ENCODE peak calls at places on chromosome 5, in ten cellular contexts. G is tibial nerve; A is Panc1; H is small intestine; Z is fibroblast of lung; E is RWPE2; V is iPS DF 6.9; K is mammary epithelial cell; I is uterus; J is CD8-positive, alpha-beta memory T cell. R is an unnamed sample.

GRCh38 chr5:39211773-39212172 is 7.6 kb downstream of the FYB1 start:
- DNase-seq in G (no peak), A (no peak), H (peak; percentile 43), Z (no peak), E (no peak), V (no peak), K (no peak), I (no peak), J (no peak), R (no peak)

GRCh38 chr5:124932791-124933600 is 186.6 kb upstream of the ZNF608 start:
- DNase-seq in G (no peak), A (no peak), H (no peak), Z (peak; percentile 28), E (no peak), V (no peak), K (peak; percentile 38), I (peak; percentile 68), J (no peak), R (no peak)

GRCh38 chr5:33300209-33300742 is 140.5 kb upstream of the TARS1 start:
- DNase-seq in G (no peak), A (no peak), H (no peak), Z (no peak), E (no peak), V (no peak), K (peak; percentile 56), I (no peak), J (no peak), R (no peak)

GRCh38 chr5:150781706-150782614 is 3.4 kb downstream of the SMIM3 start:
- DNase-seq in G (peak; percentile 73), A (no peak), H (no peak), Z (peak; percentile 98), E (no peak), V (no peak), K (peak; percentile 88), I (peak; percentile 62), J (no peak), R (no peak)

GRCh38 chr5:149834246-149834855 is 104.2 kb downstream of the PPARGC1B start:
- DNase-seq in G (peak; percentile 77), A (peak; percentile 69), H (peak; percentile 75), Z (peak; percentile 93), E (no peak), V (peak; percentile 35), K (peak; percentile 62), I (no peak), J (peak; percentile 28), R (peak; percentile 90)

GRCh38 chr5:157828949-157829639 is 29.9 kb downstream of the CLINT1 start:
- DNase-seq in G (no peak), A (no peak), H (no peak), Z (no peak), E (no peak), V (peak; percentile 37), K (peak; percentile 7), I (no peak), J (no peak), R (peak; percentile 47)

GRCh38 chr5:61207884-61208283 is 45.6 kb upstream of the SMIM15 start:
- DNase-seq in G (no peak), A (no peak), H (no peak), Z (no peak), E (no peak), V (no peak), K (peak; percentile 20), I (no peak), J (no peak), R (no peak)

GRCh38 chr5:78647838-78648358 is 674 bp downstream of the LHFPL2 start:
- DNase-seq in G (peak; percentile 25), A (no peak), H (peak; percentile 52), Z (peak; percentile 66), E (no peak), V (no peak), K (peak; percentile 50), I (peak; percentile 71), J (no peak), R (no peak)

GRCh38 chr5:119354522-119355243 is 1.1 kb upstream of the TNFAIP8 start:
- DNase-seq in G (no peak), A (no peak), H (no peak), Z (no peak), E (no peak), V (no peak), K (no peak), I (no peak), J (no peak), R (no peak)

GRCh38 chr5:96933764-96934163 is 2.1 kb upstream of the LNPEP start:
- DNase-seq in G (no peak), A (no peak), H (no peak), Z (no peak), E (no peak), V (no peak), K (no peak), I (no peak), J (no peak), R (no peak)

GRCh38 chr5:34580983-34581382 is 75.1 kb upstream of the RAI14 start:
- DNase-seq in G (no peak), A (no peak), H (no peak), Z (no peak), E (no peak), V (no peak), K (no peak), I (no peak), J (no peak), R (no peak)

GRCh38 chr5:102450313-102450990 is 48.3 kb downstream of the SLCO6A1 start:
- DNase-seq in G (no peak), A (no peak), H (no peak), Z (no peak), E (no peak), V (peak; percentile 45), K (peak; percentile 15), I (no peak), J (no peak), R (peak; percentile 6)

GRCh38 chr5:77935516-77936364 is 159.6 kb upstream of the TBCA start:
- DNase-seq in G (no peak), A (no peak), H (no peak), Z (peak; percentile 27), E (no peak), V (no peak), K (no peak), I (no peak), J (no peak), R (no peak)

GRCh38 chr5:83731638-83732037 is 11.0 kb upstream of the HAPLN1 start:
- DNase-seq in G (no peak), A (no peak), H (no peak), Z (no peak), E (no peak), V (no peak), K (no peak), I (no peak), J (no peak), R (no peak)

GRCh38 chr5:151569132-151570046 is 21.7 kb downstream of the FAT2 start:
- DNase-seq in G (no peak), A (no peak), H (no peak), Z (no peak), E (no peak), V (no peak), K (peak; percentile 83), I (no peak), J (no peak), R (no peak)

GRCh38 chr5:107794731-107795130 is 124.0 kb upstream of the EFNA5 start:
- DNase-seq in G (no peak), A (no peak), H (no peak), Z (peak; percentile 33), E (no peak), V (no peak), K (no peak), I (no peak), J (no peak), R (no peak)

GRCh38 chr5:149422429-149423286 is 43.6 kb upstream of the IL17B start:
- DNase-seq in G (no peak), A (no peak), H (no peak), Z (peak; percentile 98), E (no peak), V (no peak), K (no peak), I (peak; percentile 90), J (no peak), R (peak; percentile 79)

GRCh38 chr5:121982500-121983261 is 20.9 kb downstream of the SRFBP1 start:
- DNase-seq in G (no peak), A (no peak), H (no peak), Z (no peak), E (no peak), V (no peak), K (peak; percentile 33), I (no peak), J (no peak), R (no peak)
- H3K36me3 ChIP-seq in G (no peaks in the 10 kb centered on the region), A (peaks cover 4% of the 10 kb centered on the region), H (no peaks in the 10 kb centered on the region), Z (no peaks in the 10 kb centered on the region), E (peaks cover 40% of the 10 kb centered on the region), V (no peaks in the 10 kb centered on the region), K (no peaks in the 10 kb centered on the region), I (no peaks in the 10 kb centered on the region), J (no peaks in the 10 kb centered on the region), R (no peaks in the 10 kb centered on the region)

DNA sequence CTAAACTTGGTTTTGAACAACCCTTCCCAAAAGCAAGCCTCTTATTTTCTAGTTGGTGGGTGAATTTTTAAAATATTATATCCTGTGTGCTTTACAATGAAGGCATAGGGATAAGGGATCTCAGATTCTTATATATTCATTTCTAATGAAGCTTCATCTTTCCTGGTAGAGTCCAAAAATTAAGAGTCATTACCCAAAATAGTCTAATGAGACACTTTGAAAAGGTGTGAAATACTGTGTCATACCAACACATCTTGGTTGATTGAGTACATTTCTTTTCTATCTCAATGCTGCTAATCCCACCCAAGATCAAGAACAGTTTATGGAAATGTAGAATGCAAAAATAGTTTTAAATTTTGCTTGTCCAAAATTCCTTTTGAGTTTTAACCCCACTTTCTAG is 7.4 kb downstream of the EBF1 start:
- DNase-seq in G (no peak), A (no peak), H (no peak), Z (no peak), E (no peak), V (no peak), K (no peak), I (no peak), J (no peak), R (no peak)
- H3K36me3 ChIP-seq in G (no peaks in the 10 kb centered on the region), A (no peaks in the 10 kb centered on the region), H (no peaks in the 10 kb centered on the region), Z (no peaks in the 10 kb centered on the region), E (no peaks in the 10 kb centered on the region), V (no peaks in the 10 kb centered on the region), K (no peaks in the 10 kb centered on the region), I (no peaks in the 10 kb centered on the region), J (no peaks in the 10 kb centered on the region), R (no peaks in the 10 kb centered on the region)

DNA sequence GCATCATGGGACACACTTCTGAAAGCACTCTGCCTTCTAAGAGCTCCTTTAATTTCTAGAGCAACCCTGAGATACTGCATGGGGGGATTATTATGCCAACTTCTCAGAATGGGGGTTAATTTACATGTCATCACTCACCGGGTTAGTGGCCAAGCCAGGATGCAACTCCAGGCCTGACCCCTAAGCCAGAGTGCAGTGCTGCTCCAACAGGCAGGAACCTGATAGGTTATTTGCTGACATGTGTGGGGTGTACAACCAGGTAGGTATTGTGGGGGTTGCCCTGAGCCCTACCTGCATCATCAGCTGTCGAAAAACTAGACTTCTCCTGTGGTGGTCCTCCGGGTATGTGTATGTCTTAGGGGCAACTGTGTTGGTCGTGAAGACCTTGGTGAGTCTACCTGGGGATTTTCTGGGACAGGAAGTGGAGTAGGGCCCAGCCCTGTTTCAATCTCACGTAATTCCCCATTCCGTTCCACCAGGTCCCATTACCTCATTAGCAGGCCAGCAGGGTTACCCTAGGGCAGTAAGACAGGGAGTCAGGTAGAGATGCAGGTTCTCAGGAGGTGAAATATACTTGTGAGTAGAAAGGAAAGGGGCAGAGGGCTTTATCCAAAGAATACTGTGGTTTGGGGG is 56.7 kb downstream of the MACROH2A1 start:
- DNase-seq in G (no peak), A (no peak), H (no peak), Z (no peak), E (no peak), V (no peak), K (no peak), I (no peak), J (no peak), R (no peak)
- H3K36me3 ChIP-seq in G (peaks cover 22% of the 10 kb centered on the region), A (peaks cover 19% of the 10 kb centered on the region), H (peaks cover 11% of the 10 kb centered on the region), Z (peaks cover 25% of the 10 kb centered on the region), E (peaks cover 94% of the 10 kb centered on the region), V (peaks cover 17% of the 10 kb centered on the region), K (peaks cover 68% of the 10 kb centered on the region), I (no peaks in the 10 kb centered on the region), J (peaks cover 61% of the 10 kb centered on the region), R (peaks cover 9% of the 10 kb centered on the region)

GRCh38 chr5:113225259-113225658 is 209.5 kb downstream of the TSSK1B start:
- DNase-seq in G (no peak), A (no peak), H (no peak), Z (no peak), E (no peak), V (no peak), K (no peak), I (no peak), J (no peak), R (no peak)
- H3K36me3 ChIP-seq in G (no peaks in the 10 kb centered on the region), A (no peaks in the 10 kb centered on the region), H (no peaks in the 10 kb centered on the region), Z (no peaks in the 10 kb centered on the region), E (no peaks in the 10 kb centered on the region), V (no peaks in the 10 kb centered on the region), K (no peaks in the 10 kb centered on the region), I (no peaks in the 10 kb centered on the region), J (no peaks in the 10 kb centered on the region), R (no peaks in the 10 kb centered on the region)